ENCODE peak calls at places on chromosomes 12 and 14, in seven cellular contexts. V is GM04503, H is GM12865, C is left cardiac atrium, P is psoas muscle, R is GDM1, X is AG20443. G is an unnamed sample.
A peak's percentile ranks its signal among the peaks of the same experiment; 100 is the strongest.

GRCh38 chr14:40318211-40318719 is 886.0 kb upstream of the FBXO33 start:
- DNase-seq in V (no peak), H (no peak), C (no peak), P (no peak), R (no peak), X (no peak), G (no peak)

GRCh38 chr14:99382781-99383456 is 97.7 kb downstream of the SETD3 start:
- DNase-seq in V (no peak), H (no peak), C (no peak), P (no peak), R (no peak), X (no peak), G (no peak)

GRCh38 chr12:1888923-1889322 is 29.5 kb downstream of the CACNA2D4 start:
- DNase-seq in V (no peak), H (no peak), C (no peak), P (no peak), R (no peak), X (no peak), G (no peak)

GRCh38 chr14:102508774-102509743 is 517 bp downstream of the ANKRD9 start:
- DNase-seq in V (no peak), H (no peak), C (peak; percentile 84), P (peak; percentile 85), R (no peak), X (peak; percentile 81), G (peak; percentile 76)

GRCh38 chr12:93526786-93527428 is 45.6 kb upstream of the SOCS2 start:
- DNase-seq in V (peak; percentile 71), H (no peak), C (no peak), P (no peak), R (no peak), X (peak; percentile 79), G (no peak)

GRCh38 chr14:25150934-25151790 is 101.2 kb upstream of the STXBP6 start:
- DNase-seq in V (peak; percentile 2), H (peak; percentile 41), C (no peak), P (no peak), R (no peak), X (peak; percentile 57), G (no peak)

GRCh38 chr14:22882529-22883190 is 362 bp upstream of the REM2 start:
- DNase-seq in V (no peak), H (no peak), C (no peak), P (no peak), R (no peak), X (peak; percentile 70), G (no peak)

GRCh38 chr12:38402811-38403210 is 86.2 kb downstream of the ALG10B start:
- DNase-seq in V (no peak), H (no peak), C (no peak), P (no peak), R (no peak), X (no peak), G (no peak)

GRCh38 chr12:132835076-132835870 is 6.6 kb upstream of the GOLGA3 start:
- DNase-seq in V (no peak), H (no peak), C (no peak), P (no peak), R (no peak), X (no peak), G (no peak)

GRCh38 chr12:124796303-124796957 is 67.2 kb downstream of the SCARB1 start:
- DNase-seq in V (no peak), H (no peak), C (no peak), P (no peak), R (no peak), X (no peak), G (no peak)

GRCh38 chr12:59046763-59047534 is 126.6 kb upstream of the LRIG3 start:
- DNase-seq in V (no peak), H (no peak), C (no peak), P (no peak), R (no peak), X (no peak), G (no peak)

GRCh38 chr12:22551624-22552023 is 7.3 kb upstream of the C2CD5 start:
- DNase-seq in V (no peak), H (peak; percentile 28), C (no peak), P (no peak), R (no peak), X (no peak), G (no peak)

GRCh38 chr14:23079716-23080115 is 15.2 kb downstream of the ACIN1 start:
- DNase-seq in V (peak; percentile 46), H (no peak), C (no peak), P (no peak), R (no peak), X (peak; percentile 58), G (no peak)

GRCh38 chr12:43795716-43796282 is 10.3 kb downstream of the TWF1 start:
- DNase-seq in V (no peak), H (no peak), C (no peak), P (no peak), R (no peak), X (no peak), G (no peak)

GRCh38 chr14:21902561-21903199 is 229.1 kb upstream of the OR4E1 start:
- DNase-seq in V (no peak), H (peak; percentile 18), C (no peak), P (no peak), R (peak; percentile 50), X (no peak), G (no peak)

GRCh38 chr14:23034498-23035302 is at the start of gene PSMB5:
- DNase-seq in V (peak; percentile 89), H (peak; percentile 98), C (peak; percentile 91), P (peak; percentile 94), R (no peak), X (peak; percentile 94), G (peak; percentile 85)

GRCh38 chr14:65533736-65534404 is 121.3 kb downstream of the FUT8 start:
- DNase-seq in V (no peak), H (no peak), C (no peak), P (no peak), R (no peak), X (no peak), G (no peak)

GRCh38 chr14:89428556-89429196 is 11.6 kb upstream of the FOXN3 start:
- DNase-seq in V (no peak), H (no peak), C (peak; percentile 42), P (peak; percentile 72), R (no peak), X (no peak), G (peak; percentile 52)

GRCh38 chr14:22491683-22492483 is 97.1 kb downstream of the DAD1 start:
- DNase-seq in V (no peak), H (peak; percentile 90), C (no peak), P (no peak), R (no peak), X (no peak), G (no peak)

GRCh38 chr12:33277386-33277785 is 162.2 kb downstream of the SYT10 start:
- DNase-seq in V (no peak), H (no peak), C (no peak), P (no peak), R (no peak), X (no peak), G (no peak)

GRCh38 chr12:51009038-51009437 is 17.1 kb downstream of the SLC11A2 start:
- DNase-seq in V (no peak), H (no peak), C (peak; percentile 66), P (peak; percentile 85), R (no peak), X (no peak), G (peak; percentile 43)

GRCh38 chr14:64841121-64841611 is 38.5 kb downstream of the SPTB start:
- DNase-seq in V (peak; percentile 21), H (no peak), C (no peak), P (peak; percentile 84), R (no peak), X (peak; percentile 72), G (no peak)

GRCh38 chr12:124738636-124739467 is 124.8 kb downstream of the SCARB1 start:
- DNase-seq in V (no peak), H (no peak), C (no peak), P (no peak), R (no peak), X (no peak), G (no peak)

GRCh38 chr14:94005324-94005723 is 8.2 kb downstream of the CCDC197 start:
- DNase-seq in V (no peak), H (peak; percentile 45), C (no peak), P (no peak), R (no peak), X (no peak), G (no peak)

GRCh38 chr14:61140872-61141271 is 140.3 kb downstream of the TMEM30B start:
- DNase-seq in V (peak; percentile 31), H (no peak), C (no peak), P (no peak), R (no peak), X (peak; percentile 28), G (no peak)

GRCh38 chr12:47980779-47981495 is 17.5 kb downstream of the TMEM106C start:
- DNase-seq in V (no peak), H (no peak), C (no peak), P (no peak), R (no peak), X (no peak), G (no peak)